ENCODE peak calls at places on chromosomes 2 and 18, in eight cellular contexts. I is sigmoid colon, V is cardiac muscle cell, P is MCF 10A, X is MM.1S, F is mesothelial cell of epicardium, N is astrocyte of the spinal cord, D is lower lobe of right lung. M is an unnamed sample.

GRCh38 chr2:135791418-135792190 is 45.4 kb downstream of the LCT start:
- DNase-seq in I (no peak), V (no peak), P (no peak), X (no peak), F (no peak), N (peak; percentile 52), D (no peak), M (no peak)

GRCh38 chr18:48122376-48122775 is 191.9 kb upstream of the SMAD2 start:
- DNase-seq in I (peak; percentile 25), V (no peak), P (no peak), X (no peak), F (no peak), N (no peak), D (no peak), M (no peak)

GRCh38 chr2:64770137-64770780 is 116.5 kb upstream of the SERTAD2 start:
- DNase-seq in I (no peak), V (no peak), P (no peak), X (no peak), F (no peak), N (peak; percentile 62), D (no peak), M (no peak)

GRCh38 chr2:21175895-21176646 is 52.3 kb downstream of the TDRD15 start:
- DNase-seq in I (no peak), V (peak; percentile 58), P (no peak), X (peak; percentile 7), F (no peak), N (no peak), D (no peak), M (no peak)

GRCh38 chr2:657766-658165 is 19.4 kb downstream of the TMEM18 start:
- DNase-seq in I (peak; percentile 32), V (no peak), P (no peak), X (no peak), F (no peak), N (no peak), D (no peak), M (no peak)

GRCh38 chr2:40534528-40534927 is 82.6 kb upstream of the SLC8A1 start:
- DNase-seq in I (no peak), V (no peak), P (no peak), X (no peak), F (no peak), N (no peak), D (no peak), M (no peak)

GRCh38 chr2:242075163-242075562 is 205.6 kb downstream of the RTP5 start:
- DNase-seq in I (no peak), V (no peak), P (peak; percentile 84), X (no peak), F (no peak), N (peak; percentile 54), D (no peak), M (no peak)

GRCh38 chr18:11955299-11956029 is 25.8 kb upstream of the IMPA2 start:
- DNase-seq in I (peak; percentile 89), V (no peak), P (peak; percentile 92), X (no peak), F (no peak), N (peak; percentile 95), D (peak; percentile 73), M (peak; percentile 81)

GRCh38 chr18:10101293-10101701 is 187.5 kb downstream of the VAPA start:
- DNase-seq in I (no peak), V (no peak), P (peak; percentile 57), X (no peak), F (no peak), N (peak; percentile 46), D (no peak), M (no peak)

GRCh38 chr2:71453404-71454220 is at the start of gene DYSF:
- DNase-seq in I (peak; percentile 78), V (peak; percentile 90), P (peak; percentile 35), X (no peak), F (no peak), N (peak; percentile 23), D (peak; percentile 77), M (no peak)

GRCh38 chr2:155223781-155224406 is 525.4 kb downstream of the KCNJ3 start:
- DNase-seq in I (no peak), V (peak; percentile 29), P (peak; percentile 22), X (peak; percentile 52), F (no peak), N (peak; percentile 19), D (no peak), M (no peak)

GRCh38 chr18:58559427-58560186 is 69.3 kb downstream of the ALPK2 start:
- DNase-seq in I (no peak), V (no peak), P (no peak), X (no peak), F (no peak), N (peak; percentile 20), D (no peak), M (no peak)

GRCh38 chr2:205292665-205293295 is 389.5 kb upstream of the NRP2 start:
- DNase-seq in I (no peak), V (no peak), P (no peak), X (no peak), F (no peak), N (no peak), D (no peak), M (no peak)

GRCh38 chr18:61635901-61636528 is 256.8 kb downstream of the RNF152 start:
- DNase-seq in I (peak; percentile 68), V (peak; percentile 78), P (peak; percentile 61), X (peak; percentile 51), F (no peak), N (peak; percentile 67), D (peak; percentile 49), M (no peak)

GRCh38 chr2:230690439-230690838 is 22.2 kb upstream of the CAB39 start:
- DNase-seq in I (peak; percentile 78), V (no peak), P (peak; percentile 37), X (no peak), F (no peak), N (peak; percentile 59), D (peak; percentile 73), M (no peak)

GRCh38 chr18:29309352-29309751 is 1132.4 kb upstream of the CDH2 start:
- DNase-seq in I (no peak), V (no peak), P (no peak), X (no peak), F (no peak), N (no peak), D (no peak), M (no peak)

GRCh38 chr2:191051825-191052778 is 38.1 kb upstream of the STAT1 start:
- DNase-seq in I (no peak), V (peak; percentile 61), P (peak; percentile 64), X (peak; percentile 57), F (no peak), N (peak; percentile 71), D (no peak), M (no peak)

GRCh38 chr2:222480497-222480896 is 56.2 kb downstream of the SGPP2 start:
- DNase-seq in I (no peak), V (no peak), P (no peak), X (no peak), F (no peak), N (no peak), D (no peak), M (no peak)

GRCh38 chr2:222479855-222480254 is 55.5 kb downstream of the SGPP2 start:
- DNase-seq in I (no peak), V (no peak), P (no peak), X (no peak), F (no peak), N (no peak), D (no peak), M (no peak)

GRCh38 chr2:222481941-222482340 is 57.6 kb downstream of the SGPP2 start:
- DNase-seq in I (no peak), V (no peak), P (no peak), X (no peak), F (no peak), N (no peak), D (no peak), M (no peak)

GRCh38 chr2:222485367-222486211 is 61.2 kb downstream of the SGPP2 start:
- DNase-seq in I (no peak), V (peak; percentile 15), P (no peak), X (no peak), F (no peak), N (no peak), D (no peak), M (no peak)

DNA sequence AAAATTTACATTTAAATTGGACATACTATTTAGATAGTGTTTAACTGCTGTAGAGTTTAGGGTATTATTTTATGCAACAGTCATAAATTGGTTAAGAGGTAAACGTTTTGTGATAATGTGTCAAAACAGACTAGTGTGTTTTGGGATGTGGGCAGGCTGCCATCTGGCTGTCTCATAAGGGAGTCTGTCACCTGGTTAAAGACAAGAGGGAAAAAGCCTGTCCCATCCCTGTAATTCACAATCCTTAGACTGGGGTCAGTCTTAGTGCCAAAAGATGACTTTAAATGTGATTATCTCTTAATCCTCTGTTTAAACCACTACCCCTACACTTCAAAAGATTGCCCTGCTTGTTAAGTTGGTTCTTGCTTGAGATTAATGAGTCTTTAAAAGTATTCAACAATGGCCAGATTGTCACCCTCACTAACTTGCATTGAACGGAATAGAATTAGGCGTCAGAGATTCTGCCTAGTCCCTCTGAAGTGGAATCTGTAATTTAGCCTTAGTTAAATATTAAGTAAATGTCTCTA is 59.2 kb downstream of the SGPP2 start:
- DNase-seq in I (no peak), V (peak; percentile 24), P (peak; percentile 35), X (no peak), F (no peak), N (no peak), D (no peak), M (no peak)
- TF ChIP-seq CTCF in I (no peak), V (no peak), P (no peak), X (no peak), F (no peak), N (no peak), D (no peak), M (no peak)

DNA sequence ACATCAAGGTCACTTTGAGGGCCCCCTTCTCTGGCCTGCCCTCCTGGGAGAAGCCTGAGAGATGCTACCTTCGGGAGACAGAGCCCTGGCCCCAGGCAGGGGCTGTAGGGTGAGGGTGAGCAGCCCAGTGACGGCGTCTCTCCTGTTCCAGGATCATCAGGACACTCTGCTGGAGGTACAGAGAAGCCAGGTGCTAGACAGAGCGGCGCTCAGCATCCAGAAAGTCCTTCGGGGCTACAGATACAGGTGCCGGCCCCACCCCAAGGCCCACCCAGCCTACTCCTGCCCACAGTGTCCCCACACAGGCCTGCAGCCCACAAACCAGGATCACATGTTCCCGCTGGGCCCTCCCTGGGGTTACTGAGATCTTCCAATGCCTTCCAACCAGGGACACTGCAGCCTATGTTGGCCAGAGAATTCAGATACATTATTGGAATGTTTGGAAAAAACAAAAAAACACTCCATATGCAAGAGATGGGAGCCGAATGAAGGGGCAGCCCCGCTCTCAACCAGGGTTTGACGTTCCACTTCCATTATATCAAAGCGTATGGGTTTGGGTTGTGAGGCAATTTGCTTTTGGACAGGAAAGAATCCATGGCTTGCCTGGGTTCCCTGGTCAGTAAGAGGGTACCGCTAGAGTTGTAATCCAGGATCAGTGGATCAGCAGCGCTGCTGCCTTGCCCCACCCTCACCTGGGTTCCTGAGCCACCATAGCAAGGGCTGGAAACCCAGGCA is 49.5 kb upstream of the GPR17 start:
- DNase-seq in I (peak; percentile 25), V (no peak), P (no peak), X (no peak), F (no peak), N (no peak), D (no peak), M (peak; percentile 57)
- TF ChIP-seq CTCF in I (no peak), V (no peak), P (no peak), X (no peak), F (no peak), N (no peak), D (no peak), M (no peak)

GRCh38 chr2:176821350-176821749 is 391.2 kb upstream of the HNRNPA3 start:
- DNase-seq in I (no peak), V (no peak), P (no peak), X (no peak), F (no peak), N (no peak), D (no peak), M (no peak)
- TF ChIP-seq CTCF in I (no peak), V (no peak), P (peak; percentile 13), X (peak; percentile 15), F (peak; percentile 19), N (peak; percentile 0), D (no peak), M (no peak)

GRCh38 chr2:233063269-233063975 is 3.3 kb downstream of the INPP5D start:
- DNase-seq in I (peak; percentile 58), V (peak; percentile 20), P (no peak), X (peak; percentile 77), F (no peak), N (no peak), D (no peak), M (no peak)
- TF ChIP-seq CTCF in I (no peak), V (no peak), P (peak; percentile 11), X (peak; percentile 33), F (no peak), N (peak; percentile 4), D (no peak), M (no peak)